ENCODE peak calls at places on chromosomes 1 and 21, in four cellular contexts. One of them, this sample, is unnamed.

GRCh38 chr21:43936186-43936967 is 71.4 kb downstream of the AGPAT3 start:
- DNase-seq in NCI-H2171: no peak
- DNase-seq in GM20000: no peak
- DNase-seq in NCI-H1105: no peak
- DNase-seq in this sample: no peak

GRCh38 chr1:161068306-161069200 is 1.1 kb downstream of the ARHGAP30 start:
- DNase-seq in NCI-H2171: no peak
- DNase-seq in GM20000: peak
- DNase-seq in NCI-H1105: no peak
- DNase-seq in this sample: no peak

GRCh38 chr1:203934027-203934426 is 72.6 kb downstream of the SNRPE start:
- DNase-seq in NCI-H2171: no peak
- DNase-seq in GM20000: no peak
- DNase-seq in NCI-H1105: no peak
- DNase-seq in this sample: no peak

GRCh38 chr21:42361286-42361685 is 5.0 kb downstream of the TFF1 start:
- DNase-seq in NCI-H2171: peak
- DNase-seq in GM20000: no peak
- DNase-seq in NCI-H1105: no peak
- DNase-seq in this sample: peak

GRCh38 chr1:154958681-154959447 is 2.7 kb downstream of the PYGO2 start:
- DNase-seq in NCI-H2171: no peak
- DNase-seq in GM20000: no peak
- DNase-seq in NCI-H1105: no peak
- DNase-seq in this sample: no peak

GRCh38 chr21:39137248-39138186 is 45.7 kb downstream of the PSMG1 start:
- DNase-seq in NCI-H2171: no peak
- DNase-seq in GM20000: no peak
- DNase-seq in NCI-H1105: no peak
- DNase-seq in this sample: no peak

GRCh38 chr21:45427331-45428271 is 22.6 kb downstream of the COL18A1 start:
- DNase-seq in NCI-H2171: no peak
- DNase-seq in GM20000: no peak
- DNase-seq in NCI-H1105: no peak
- DNase-seq in this sample: no peak

GRCh38 chr1:199612976-199613774 is 414.3 kb upstream of the NR5A2 start:
- DNase-seq in NCI-H2171: no peak
- DNase-seq in GM20000: no peak
- DNase-seq in NCI-H1105: no peak
- DNase-seq in this sample: no peak

GRCh38 chr1:151147132-151147503 is 687 bp upstream of the SEMA6C start:
- DNase-seq in NCI-H2171: no peak
- DNase-seq in GM20000: no peak
- DNase-seq in NCI-H1105: no peak
- DNase-seq in this sample: no peak

This sample was measured in NCI-H1694.